ENCODE peak calls at places on chromosomes 13 and 19, in five cellular contexts. A is CD8-positive, alpha-beta T cell; I is fibroblast of lung; P is sciatic nerve; D is AG09309. X is an unnamed sample.

GRCh38 chr19:17727843-17728242 is 8.6 kb downstream of the MAP1S start:
- DNase-seq in A (no peak), I (no peak), P (no peak), D (no peak), X (no peak)

GRCh38 chr19:31282346-31282745 is 66.9 kb downstream of the TSHZ3 start:
- DNase-seq in A (no peak), I (no peak), P (no peak), D (no peak), X (no peak)

GRCh38 chr13:44719857-44720671 is 143.9 kb upstream of the TSC22D1 start:
- DNase-seq in A (no peak), I (peak), P (no peak), D (peak), X (peak)

GRCh38 chr19:1945899-1946298 is 4.9 kb downstream of the CSNK1G2 start:
- DNase-seq in A (no peak), I (peak), P (no peak), D (no peak), X (no peak)

GRCh38 chr19:41421973-41422372 is 5.2 kb downstream of the B3GNT8 start:
- DNase-seq in A (no peak), I (no peak), P (no peak), D (no peak), X (no peak)

GRCh38 chr19:11339254-11340098 is at the start of gene RAB3D:
- DNase-seq in A (peak), I (peak), P (peak), D (peak), X (peak)

GRCh38 chr13:112067871-112068305 is 939 bp downstream of the SOX1 start:
- DNase-seq in A (no peak), I (peak), P (no peak), D (no peak), X (no peak)

GRCh38 chr13:51826606-51827005 is 18.4 kb downstream of the TMEM272 start:
- DNase-seq in A (no peak), I (no peak), P (no peak), D (no peak), X (no peak)

GRCh38 chr13:75762967-75763366 is 126.8 kb downstream of the LMO7 start:
- DNase-seq in A (no peak), I (no peak), P (no peak), D (no peak), X (no peak)

GRCh38 chr19:38135150-38135998 is 88.6 kb downstream of the DPF1 start:
- DNase-seq in A (no peak), I (no peak), P (no peak), D (no peak), X (no peak)